ENCODE peak calls at places on chromosomes 16 and 17, in nine cellular contexts. F is cardiac fibroblast, Y is endodermal cell, N is left ventricle myocardium inferior, D is lower leg skin, G is heart right ventricle, H is AG09309, P is GM13976, A is fibroblast of pulmonary artery. R is an unnamed sample.

GRCh38 chr16:55370762-55371482 is 46.9 kb downstream of the IRX6 start:
- DNase-seq in F (peak; percentile 39), A (peak; percentile 24), P (no peak), H (peak; percentile 14), Y (peak; percentile 90), D (peak; percentile 65), G (peak; percentile 73), N (peak; percentile 75), R (no peak)

GRCh38 chr16:79601978-79602609 is 1.6 kb upstream of the MAF start:
- DNase-seq in H (peak; percentile 29), A (peak; percentile 78), P (peak; percentile 63), F (peak; percentile 82), Y (peak; percentile 92), D (peak; percentile 90), N (peak; percentile 76), G (peak; percentile 63), R (peak; percentile 68)

GRCh38 chr17:74736423-74737298 is at the start of gene RAB37:
- DNase-seq in N (peak; percentile 60), D (no peak), G (peak; percentile 62), Y (peak; percentile 95), P (peak; percentile 81), A (no peak), H (no peak), F (peak; percentile 55), R (peak; percentile 59)

GRCh38 chr16:71172808-71173207 is 57.7 kb downstream of the HYDIN start:
- DNase-seq in D (no peak), G (no peak), F (no peak), H (no peak), N (peak; percentile 18), A (no peak), P (no peak), Y (no peak), R (no peak)

GRCh38 chr16:88413231-88413630 is 30.5 kb downstream of the ZNF469 start:
- DNase-seq in N (no peak), Y (no peak), G (no peak), D (no peak), F (no peak), A (no peak), H (no peak), P (no peak), R (no peak)

GRCh38 chr17:20095366-20096080 is 86.4 kb downstream of the SPECC1 start:
- DNase-seq in H (no peak), Y (peak; percentile 90), P (no peak), F (peak; percentile 53), D (peak; percentile 62), N (peak; percentile 79), G (peak; percentile 78), A (peak; percentile 42), R (no peak)

GRCh38 chr17:42918902-42919521 is 18.4 kb downstream of the G6PC1 start:
- DNase-seq in N (no peak), Y (no peak), G (no peak), D (no peak), F (no peak), P (no peak), A (no peak), H (no peak), R (no peak)

GRCh38 chr16:71780521-71781089 is 28.0 kb downstream of the AP1G1 start:
- DNase-seq in Y (no peak), H (no peak), A (no peak), F (no peak), N (no peak), D (no peak), P (no peak), G (no peak), R (no peak)

GRCh38 chr16:66261826-66262225 is 104.7 kb upstream of the CDH5 start:
- DNase-seq in G (no peak), F (no peak), P (no peak), D (no peak), N (no peak), H (no peak), Y (peak; percentile 19), A (no peak), R (peak; percentile 19)

GRCh38 chr17:79836952-79837887 is 2.0 kb downstream of the CBX4 start:
- DNase-seq in D (peak; percentile 60), N (peak; percentile 81), Y (peak; percentile 92), A (peak; percentile 86), P (peak; percentile 81), G (peak; percentile 77), H (no peak), F (peak; percentile 82), R (peak; percentile 90)

GRCh38 chr16:31409433-31409832 is 16.3 kb downstream of the ITGAD start:
- DNase-seq in N (no peak), D (no peak), G (no peak), A (peak; percentile 39), Y (no peak), F (peak; percentile 7), H (peak; percentile 17), P (no peak), R (no peak)

GRCh38 chr16:56871172-56871593 is 6.2 kb downstream of the SLC12A3 start:
- DNase-seq in H (no peak), N (no peak), Y (no peak), F (peak; percentile 41), G (no peak), P (peak; percentile 72), A (peak; percentile 47), D (no peak), R (peak; percentile 70)

GRCh38 chr17:15954222-15954621 is 9.3 kb downstream of the ADORA2B start:
- DNase-seq in A (peak; percentile 85), N (no peak), P (no peak), H (peak; percentile 54), G (no peak), F (peak; percentile 85), D (no peak), Y (no peak), R (no peak)

GRCh38 chr16:28524544-28525179 is 14.1 kb downstream of the NUPR1 start:
- DNase-seq in A (no peak), N (no peak), P (no peak), G (no peak), F (no peak), Y (no peak), D (no peak), H (no peak), R (peak; percentile 50)

GRCh38 chr17:20919990-20920812 is 122.6 kb downstream of the USP22 start:
- DNase-seq in G (no peak), P (no peak), Y (no peak), N (no peak), F (peak; percentile 32), H (no peak), D (no peak), A (no peak), R (no peak)

GRCh38 chr16:58049697-58050185 is 24.2 kb downstream of the MMP15 start:
- DNase-seq in D (no peak), F (no peak), N (no peak), P (no peak), Y (peak; percentile 37), H (no peak), A (no peak), G (no peak), R (no peak)

GRCh38 chr17:60421273-60422161 is 772 bp upstream of the CHCT1 start:
- DNase-seq in F (peak; percentile 67), G (peak; percentile 76), A (peak; percentile 59), Y (peak; percentile 95), D (peak; percentile 35), H (no peak), N (peak; percentile 68), P (peak; percentile 89), R (peak; percentile 82)
- TF ChIP-seq CTCF in F (peak; percentile 94), G (peak; percentile 88), A (peak; percentile 75), Y (peak; percentile 100), D (no peak), H (peak; percentile 91), N (peak; percentile 96), P (peak; percentile 86), R (peak; percentile 75)

GRCh38 chr17:5241861-5242671 is 7.4 kb upstream of the SCIMP start:
- DNase-seq in N (no peak), F (no peak), H (no peak), G (no peak), A (no peak), D (no peak), Y (no peak), P (no peak), R (peak; percentile 84)

GRCh38 chr17:5238333-5238732 is 3.7 kb upstream of the SCIMP start:
- DNase-seq in F (no peak), Y (no peak), H (no peak), P (no peak), G (no peak), D (no peak), A (no peak), N (no peak), R (peak; percentile 27)

GRCh38 chr17:5236871-5237540 is 2.3 kb upstream of the SCIMP start:
- DNase-seq in Y (no peak), N (no peak), G (no peak), H (no peak), A (no peak), F (no peak), D (no peak), P (no peak), R (no peak)

GRCh38 chr17:5234645-5235576 is at the start of gene SCIMP:
- DNase-seq in A (no peak), P (peak; percentile 74), N (peak; percentile 23), F (no peak), H (no peak), D (peak; percentile 31), Y (no peak), G (no peak), R (peak; percentile 91)

DNA sequence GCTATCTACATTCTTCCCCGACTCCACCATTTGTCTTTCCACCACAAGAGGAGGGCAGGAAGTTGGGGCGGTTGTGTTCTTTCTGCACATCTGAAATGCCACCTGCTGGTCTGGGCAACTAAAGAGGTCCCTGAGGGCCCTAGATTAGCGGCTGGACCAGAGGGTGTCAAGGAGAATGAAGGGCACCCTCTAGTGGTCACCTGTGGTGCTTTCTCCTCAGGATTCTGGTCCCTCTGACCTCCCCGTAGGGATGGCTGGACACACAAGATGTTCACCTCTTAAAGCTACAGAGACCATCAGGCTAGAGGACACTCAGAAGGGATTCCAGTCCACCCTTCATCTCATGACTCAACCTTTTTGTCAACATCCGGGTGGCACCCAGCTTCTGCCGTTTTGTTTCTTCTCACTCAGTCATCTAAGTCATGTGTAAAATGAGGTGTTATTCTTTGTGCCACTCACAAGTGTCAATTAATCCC is 2.9 kb upstream of the SCIMP start:
- DNase-seq in Y (peak; percentile 94), H (peak; percentile 17), A (peak; percentile 65), D (peak; percentile 27), G (no peak), N (peak; percentile 26), P (no peak), F (peak; percentile 55), R (peak; percentile 96)
- TF ChIP-seq CTCF in Y (peak; percentile 94), H (peak; percentile 74), A (peak; percentile 69), D (no peak), G (peak; percentile 44), N (peak; percentile 60), P (peak; percentile 63), F (peak; percentile 75), R (peak; percentile 83)

DNA sequence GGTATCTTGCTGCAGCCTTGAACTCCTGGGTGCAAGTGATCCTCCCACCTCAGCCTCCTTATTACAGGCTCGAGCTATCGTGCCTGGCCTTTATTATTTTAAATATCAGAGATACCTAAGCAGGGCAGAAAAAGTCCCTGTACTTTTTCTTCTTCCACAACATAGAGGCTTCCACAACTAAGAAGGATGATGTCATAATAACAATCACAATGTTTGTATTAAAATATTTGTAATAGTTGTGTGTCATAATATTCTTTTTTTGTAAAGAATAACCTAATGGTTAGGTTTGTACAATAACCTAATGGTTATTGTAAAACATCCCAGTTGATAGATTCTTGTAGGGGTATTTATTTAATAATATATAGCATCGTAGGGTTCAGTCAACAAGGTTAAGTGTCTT is 26.7 kb upstream of the DUSP14 start:
- DNase-seq in A (no peak), F (no peak), H (no peak), Y (no peak), G (no peak), P (no peak), N (no peak), D (no peak), R (no peak)
- TF ChIP-seq CTCF in A (no peak), F (no peak), H (no peak), Y (no peak), G (no peak), P (no peak), N (no peak), D (no peak), R (no peak)

GRCh38 chr16:8634991-8635736 is 13.7 kb downstream of the METTL22 start:
- DNase-seq in N (no peak), A (peak; percentile 57), P (no peak), H (no peak), G (no peak), D (no peak), Y (peak; percentile 89), F (peak; percentile 45), R (no peak)
- TF ChIP-seq CTCF in N (peak; percentile 17), A (peak; percentile 92), P (no peak), H (peak; percentile 65), G (no peak), D (no peak), Y (peak; percentile 99), F (peak; percentile 77), R (no peak)

R was measured in GM12865.